ENCODE peak calls at places on chromosomes 13 and 19, in ten cellular contexts. L is NCI-H1092 treated with DMSO at 0.1 percent for 48 hours; P is LHCN-M2; U is NB4; M is iris pigment epithelial cell; W is KG1; A is epithelial cell of esophagus; H is effector memory CD4-positive, alpha-beta T cell; D is sciatic nerve; Z is NCI-H1417. B is an unnamed sample.

GRCh38 chr19:18422530-18423191 is 3.5 kb downstream of the SSBP4 start:
- DNase-seq in L (no peak), P (no peak), U (no peak), M (no peak), W (peak), A (no peak), H (no peak), D (no peak), Z (no peak), B (no peak)

GRCh38 chr13:102033719-102034446 is 368.0 kb downstream of the FGF14 start:
- DNase-seq in L (peak), P (no peak), U (no peak), M (no peak), W (no peak), A (no peak), H (no peak), D (no peak), Z (peak), B (no peak)

GRCh38 chr13:112742583-112742982 is 52.7 kb downstream of the ATP11A start:
- DNase-seq in L (no peak), P (no peak), U (no peak), M (no peak), W (no peak), A (no peak), H (no peak), D (no peak), Z (no peak), B (no peak)

GRCh38 chr19:33426621-33427475 is 53.3 kb downstream of the CEBPG start:
- DNase-seq in L (no peak), P (no peak), U (no peak), M (no peak), W (no peak), A (no peak), H (no peak), D (no peak), Z (peak), B (no peak)

GRCh38 chr19:55341191-55342043 is 1.7 kb downstream of the KMT5C start:
- DNase-seq in L (no peak), P (peak), U (peak), M (peak), W (no peak), A (peak), H (peak), D (peak), Z (peak), B (peak)

GRCh38 chr13:64276232-64276631 is 2860.6 kb upstream of the PCDH20 start:
- DNase-seq in L (no peak), P (peak), U (no peak), M (no peak), W (no peak), A (no peak), H (no peak), D (no peak), Z (no peak), B (no peak)

GRCh38 chr13:23292596-23292995 is 111.8 kb downstream of the SGCG start:
- DNase-seq in L (no peak), P (peak), U (no peak), M (peak), W (no peak), A (no peak), H (no peak), D (no peak), Z (no peak), B (no peak)

GRCh38 chr13:102854675-102855074 is 8.8 kb downstream of the ERCC5 start:
- DNase-seq in L (no peak), P (no peak), U (no peak), M (no peak), W (no peak), A (no peak), H (no peak), D (no peak), Z (no peak), B (no peak)

GRCh38 chr19:42028304-42029216 is 34.5 kb upstream of the ATP1A3 start:
- DNase-seq in L (peak), P (no peak), U (peak), M (no peak), W (no peak), A (no peak), H (no peak), D (no peak), Z (no peak), B (no peak)

GRCh38 chr13:107234315-107234714 is 666.4 kb upstream of the ARGLU1 start:
- DNase-seq in L (peak), P (no peak), U (no peak), M (no peak), W (no peak), A (no peak), H (no peak), D (no peak), Z (peak), B (no peak)

GRCh38 chr19:55460670-55461258 is 678 bp downstream of the ISOC2 start:
- DNase-seq in L (peak), P (peak), U (peak), M (peak), W (no peak), A (peak), H (no peak), D (peak), Z (peak), B (no peak)

GRCh38 chr13:72808917-72809500 is 27.1 kb downstream of the PIBF1 start:
- DNase-seq in L (no peak), P (peak), U (peak), M (no peak), W (no peak), A (peak), H (no peak), D (no peak), Z (peak), B (no peak)

GRCh38 chr13:106562301-106562700 is 5.6 kb downstream of the ARGLU1 start:
- DNase-seq in L (no peak), P (no peak), U (no peak), M (no peak), W (no peak), A (no peak), H (no peak), D (no peak), Z (no peak), B (no peak)

GRCh38 chr13:32538234-32538620 is 368 bp downstream of the N4BP2L2 start:
- DNase-seq in L (peak), P (no peak), U (no peak), M (peak), W (peak), A (peak), H (no peak), D (peak), Z (no peak), B (no peak)

GRCh38 chr13:77696006-77696862 is 1.3 kb upstream of the SLAIN1 start:
- DNase-seq in L (peak), P (no peak), U (no peak), M (peak), W (no peak), A (no peak), H (peak), D (no peak), Z (peak), B (no peak)

GRCh38 chr19:47239610-47240296 is 8.8 kb upstream of the BBC3 start:
- DNase-seq in L (peak), P (peak), U (peak), M (peak), W (no peak), A (peak), H (peak), D (no peak), Z (peak), B (peak)

GRCh38 chr13:47904239-47904638 is 96.8 kb downstream of the SUCLA2 start:
- DNase-seq in L (no peak), P (no peak), U (peak), M (peak), W (no peak), A (no peak), H (no peak), D (no peak), Z (no peak), B (no peak)

GRCh38 chr13:31209172-31209818 is 9.5 kb downstream of the B3GLCT start:
- DNase-seq in L (peak), P (peak), U (no peak), M (peak), W (no peak), A (no peak), H (no peak), D (no peak), Z (peak), B (no peak)

GRCh38 chr19:13842294-13843103 is 34.4 kb upstream of the NANOS3 start:
- DNase-seq in L (no peak), P (peak), U (peak), M (peak), W (peak), A (peak), H (peak), D (peak), Z (peak), B (peak)

GRCh38 chr19:2047076-2047448 is 4.0 kb downstream of the MKNK2 start:
- DNase-seq in L (no peak), P (no peak), U (no peak), M (no peak), W (no peak), A (no peak), H (no peak), D (no peak), Z (no peak), B (no peak)

GRCh38 chr19:43362179-43362578 is 8.7 kb downstream of the CD177 start:
- DNase-seq in L (no peak), P (peak), U (no peak), M (no peak), W (no peak), A (no peak), H (no peak), D (peak), Z (no peak), B (no peak)

GRCh38 chr19:42108527-42109389 is 23.5 kb downstream of the POU2F2 start:
- DNase-seq in L (peak), P (peak), U (peak), M (peak), W (peak), A (peak), H (peak), D (peak), Z (peak), B (peak)

GRCh38 chr19:8208710-8209110 is 460 bp upstream of the CERS4 start:
- DNase-seq in L (peak), P (no peak), U (no peak), M (peak), W (no peak), A (no peak), H (no peak), D (peak), Z (no peak), B (no peak)

GRCh38 chr19:48959341-48960239 is 4.9 kb downstream of the BAX start:
- DNase-seq in L (no peak), P (no peak), U (peak), M (no peak), W (no peak), A (no peak), H (no peak), D (no peak), Z (no peak), B (no peak)

GRCh38 chr19:3908266-3909054 is 24.4 kb upstream of the NMRK2 start:
- DNase-seq in L (no peak), P (no peak), U (no peak), M (no peak), W (no peak), A (no peak), H (no peak), D (no peak), Z (no peak), B (no peak)

GRCh38 chr19:40733149-40733548 is 16.2 kb downstream of the ITPKC start:
- DNase-seq in L (no peak), P (no peak), U (no peak), M (no peak), W (no peak), A (no peak), H (no peak), D (no peak), Z (no peak), B (no peak)

GRCh38 chr13:26619321-26619720 is 61.8 kb downstream of the WASF3 start:
- DNase-seq in L (no peak), P (peak), U (no peak), M (peak), W (no peak), A (peak), H (no peak), D (no peak), Z (no peak), B (no peak)

GRCh38 chr19:42512743-42513304 is 15.5 kb downstream of the CEACAM1 start:
- DNase-seq in L (no peak), P (no peak), U (no peak), M (no peak), W (no peak), A (no peak), H (no peak), D (no peak), Z (no peak), B (no peak)

GRCh38 chr19:18090545-18091216 is 3.9 kb upstream of the IL12RB1 start:
- DNase-seq in L (no peak), P (peak), U (no peak), M (peak), W (no peak), A (no peak), H (no peak), D (no peak), Z (no peak), B (no peak)

GRCh38 chr13:74288361-74288911 is 154.2 kb upstream of the KLF12 start:
- DNase-seq in L (peak), P (peak), U (no peak), M (no peak), W (no peak), A (peak), H (peak), D (peak), Z (peak), B (no peak)

GRCh38 chr13:62337109-62337880 is 921.6 kb upstream of the PCDH20 start:
- DNase-seq in L (no peak), P (no peak), U (no peak), M (no peak), W (no peak), A (no peak), H (no peak), D (no peak), Z (peak), B (no peak)

GRCh38 chr19:14507704-14508246 is 10.4 kb downstream of the DNAJB1 start:
- DNase-seq in L (no peak), P (peak), U (no peak), M (peak), W (no peak), A (peak), H (no peak), D (no peak), Z (peak), B (no peak)

GRCh38 chr13:92842145-92842544 is 384.5 kb upstream of the GPC6 start:
- DNase-seq in L (no peak), P (peak), U (no peak), M (peak), W (no peak), A (peak), H (no peak), D (no peak), Z (no peak), B (no peak)

GRCh38 chr19:1757468-1758230 is 4.3 kb downstream of the ONECUT3 start:
- DNase-seq in L (no peak), P (no peak), U (no peak), M (no peak), W (no peak), A (no peak), H (no peak), D (no peak), Z (no peak), B (no peak)

GRCh38 chr19:7191946-7192691 is 102.1 kb downstream of the INSR start:
- DNase-seq in L (no peak), P (peak), U (peak), M (no peak), W (no peak), A (no peak), H (peak), D (no peak), Z (no peak), B (no peak)

GRCh38 chr13:95734124-95734523 is 57.2 kb downstream of the DNAJC3 start:
- DNase-seq in L (no peak), P (no peak), U (no peak), M (no peak), W (no peak), A (no peak), H (no peak), D (no peak), Z (no peak), B (no peak)

GRCh38 chr19:29420065-29420464 is 105.7 kb upstream of the VSTM2B start:
- DNase-seq in L (no peak), P (no peak), U (no peak), M (no peak), W (no peak), A (no peak), H (no peak), D (no peak), Z (no peak), B (no peak)

GRCh38 chr19:1451916-1452801 is 2.2 kb downstream of the APC2 start:
- DNase-seq in L (no peak), P (no peak), U (no peak), M (no peak), W (no peak), A (no peak), H (no peak), D (no peak), Z (peak), B (no peak)

GRCh38 chr13:43835701-43836100 is 43.8 kb downstream of the CCDC122 start:
- DNase-seq in L (no peak), P (peak), U (no peak), M (peak), W (no peak), A (peak), H (no peak), D (no peak), Z (no peak), B (no peak)

B was measured in T-helper 17 cell.